ENCODE peak calls at places on chromosome 3, in eight cellular contexts. B, V, Y, C, J, S, Z and W are unnamed samples.

GRCh38 chr3:76646921-76647562 is 392.9 kb upstream of the ROBO2 start:
- DNase-seq in B (no peak), V (no peak), Y (no peak), C (no peak), J (no peak), S (no peak), Z (no peak), W (no peak)

GRCh38 chr3:127542441-127542952 is 48.0 kb downstream of the TPRA1 start:
- DNase-seq in B (no peak), V (peak; percentile 81), Y (no peak), C (no peak), J (no peak), S (no peak), Z (peak; percentile 84), W (no peak)

GRCh38 chr3:39181408-39182335 is 10.7 kb downstream of the XIRP1 start:
- DNase-seq in B (no peak), V (no peak), Y (no peak), C (no peak), J (no peak), S (no peak), Z (no peak), W (no peak)

GRCh38 chr3:111695584-111696213 is 100.6 kb upstream of the ZBED2 start:
- DNase-seq in B (no peak), V (no peak), Y (no peak), C (no peak), J (no peak), S (no peak), Z (no peak), W (no peak)

GRCh38 chr3:14001136-14001535 is 121.3 kb upstream of the WNT7A start:
- DNase-seq in B (no peak), V (no peak), Y (no peak), C (no peak), J (no peak), S (no peak), Z (no peak), W (no peak)

GRCh38 chr3:197858598-197858997 is 67.5 kb downstream of the LRCH3 start:
- DNase-seq in B (no peak), V (no peak), Y (no peak), C (no peak), J (no peak), S (no peak), Z (no peak), W (no peak)

GRCh38 chr3:127658234-127658633 is 14.5 kb upstream of the ABTB1 start:
- DNase-seq in B (no peak), V (no peak), Y (no peak), C (no peak), J (no peak), S (no peak), Z (no peak), W (no peak)

GRCh38 chr3:81823882-81824395 is 62.5 kb upstream of the GBE1 start:
- DNase-seq in B (no peak), V (no peak), Y (peak; percentile 15), C (no peak), J (no peak), S (no peak), Z (no peak), W (no peak)

GRCh38 chr3:58628823-58629562 is 37.6 kb downstream of the FAM3D start:
- DNase-seq in B (peak; percentile 75), V (no peak), Y (no peak), C (peak; percentile 62), J (no peak), S (no peak), Z (no peak), W (no peak)

GRCh38 chr3:107798381-107798780 is 275.6 kb downstream of the BBX start:
- DNase-seq in B (no peak), V (no peak), Y (no peak), C (no peak), J (no peak), S (no peak), Z (no peak), W (no peak)

GRCh38 chr3:24678441-24678865 is 183.8 kb upstream of the THRB start:
- DNase-seq in B (no peak), V (no peak), Y (no peak), C (peak; percentile 40), J (no peak), S (no peak), Z (no peak), W (no peak)

GRCh38 chr3:52507359-52507758 is 12.2 kb downstream of the STAB1 start:
- DNase-seq in B (no peak), V (no peak), Y (no peak), C (no peak), J (no peak), S (no peak), Z (peak; percentile 17), W (no peak)

GRCh38 chr3:190370369-190370768 is 17.6 kb upstream of the CLDN16 start:
- DNase-seq in B (no peak), V (no peak), Y (no peak), C (no peak), J (no peak), S (no peak), Z (no peak), W (no peak)

GRCh38 chr3:186963636-186964035 is 33.3 kb downstream of the ST6GAL1 start:
- DNase-seq in B (no peak), V (no peak), Y (no peak), C (no peak), J (no peak), S (no peak), Z (no peak), W (no peak)

GRCh38 chr3:46845860-46846623 is 17.2 kb downstream of the MYL3 start:
- DNase-seq in B (peak; percentile 68), V (peak; percentile 79), Y (peak; percentile 31), C (peak; percentile 78), J (peak; percentile 94), S (no peak), Z (peak; percentile 95), W (no peak)

GRCh38 chr3:134885877-134886621 is 91.0 kb downstream of the EPHB1 start:
- DNase-seq in B (no peak), V (no peak), Y (peak; percentile 46), C (no peak), J (no peak), S (no peak), Z (no peak), W (no peak)

GRCh38 chr3:42408156-42408555 is 2.3 kb downstream of the LYZL4 start:
- DNase-seq in B (no peak), V (no peak), Y (no peak), C (no peak), J (no peak), S (no peak), Z (no peak), W (no peak)

GRCh38 chr3:42410362-42410761 is at the start of gene LYZL4:
- DNase-seq in B (no peak), V (no peak), Y (no peak), C (no peak), J (no peak), S (no peak), Z (no peak), W (no peak)

GRCh38 chr3:42403737-42404136 is 6.7 kb downstream of the LYZL4 start:
- DNase-seq in B (no peak), V (no peak), Y (no peak), C (no peak), J (no peak), S (no peak), Z (no peak), W (no peak)

GRCh38 chr3:42405857-42406256 is 4.6 kb downstream of the LYZL4 start:
- DNase-seq in B (no peak), V (no peak), Y (no peak), C (no peak), J (no peak), S (no peak), Z (no peak), W (no peak)

DNA sequence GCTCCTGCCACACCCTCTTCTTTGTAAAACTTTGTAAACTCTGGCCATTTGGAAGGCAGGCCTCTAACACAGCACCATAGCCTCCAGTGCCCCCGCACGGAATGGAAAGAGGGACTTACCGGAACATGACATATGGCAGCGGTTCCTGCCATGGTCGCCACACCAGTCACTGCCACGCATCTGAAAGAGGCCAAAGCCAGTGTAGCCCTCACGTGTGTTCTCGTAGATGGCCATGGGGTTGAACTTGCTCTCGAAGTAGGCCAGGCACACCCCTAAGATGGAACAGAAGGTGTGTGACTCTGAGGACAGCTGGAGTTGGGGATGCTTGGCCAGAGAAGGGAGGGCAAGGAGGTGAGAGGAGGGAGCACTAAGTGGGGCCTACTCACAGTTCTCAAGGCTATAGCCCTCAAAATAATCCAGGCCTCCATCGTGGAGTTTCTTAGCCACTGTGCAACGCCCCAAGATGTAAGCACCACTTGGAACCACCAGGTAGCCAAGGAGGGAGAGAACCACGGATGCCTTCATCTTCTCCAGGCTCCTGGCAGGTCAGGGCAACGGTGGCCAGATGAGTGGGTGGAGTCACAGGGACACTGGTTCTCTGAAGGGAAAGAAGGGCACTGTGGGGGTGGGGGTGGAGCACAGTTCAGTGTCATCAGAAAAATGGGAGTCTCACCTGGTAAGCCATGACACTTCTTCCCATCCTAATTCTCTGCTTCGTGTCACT is 3.5 kb downstream of the LYZL4 start:
- DNase-seq in B (no peak), V (no peak), Y (no peak), C (no peak), J (no peak), S (no peak), Z (no peak), W (no peak)
- H3K4me3 ChIP-seq in B (no peak overlapping the region), V (no peak overlapping the region), Y (no peak overlapping the region), C (no peak overlapping the region), J (no peak overlapping the region), S (no peak overlapping the region), Z (no peak overlapping the region), W (no peak overlapping the region)

GRCh38 chr3:195085356-195086130 is 185.4 kb downstream of the XXYLT1 start:
- DNase-seq in B (no peak), V (peak; percentile 17), Y (no peak), C (no peak), J (peak; percentile 35), S (no peak), Z (no peak), W (no peak)
- H3K4me1 ChIP-seq in B (peaks cover 26% of the 10 kb centered on the region), V (peaks cover 17% of the 10 kb centered on the region), Y (no peaks in the 10 kb centered on the region), C (no peaks in the 10 kb centered on the region), J (peaks cover 3% of the 10 kb centered on the region), S (peaks cover 2% of the 10 kb centered on the region), Z (peaks cover 17% of the 10 kb centered on the region), W (no peaks in the 10 kb centered on the region)

DNA sequence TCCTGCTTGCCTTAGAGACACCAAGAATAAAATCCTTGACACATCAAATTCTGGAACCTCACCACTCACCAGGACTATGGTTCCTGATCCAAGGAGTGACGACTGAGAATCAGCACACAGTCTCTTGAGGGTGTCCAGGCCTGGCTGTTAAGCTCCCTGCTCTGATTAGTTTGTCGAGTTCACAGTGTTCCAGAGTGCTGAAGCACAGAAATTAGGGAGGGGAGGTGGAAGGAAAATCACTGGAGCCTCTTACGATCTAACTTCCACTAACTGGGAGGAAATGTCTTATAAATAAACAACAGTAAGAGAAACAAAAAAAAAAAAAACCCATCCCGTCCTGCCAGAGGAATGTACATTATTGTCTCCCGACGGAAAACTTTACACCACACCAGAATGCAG is 330.2 kb downstream of the TIGIT start:
- DNase-seq in B (peak; percentile 70), V (no peak), Y (no peak), C (peak; percentile 73), J (peak; percentile 68), S (no peak), Z (no peak), W (no peak)
- H3K4me3 ChIP-seq in B (peak overlapping the region; percentile 49), V (peak overlapping the region; percentile 12), Y (no peak overlapping the region), C (peak overlapping the region; percentile 34), J (peak overlapping the region; percentile 75), S (peak overlapping the region; percentile 61), Z (no peak overlapping the region), W (no peak overlapping the region)

DNA sequence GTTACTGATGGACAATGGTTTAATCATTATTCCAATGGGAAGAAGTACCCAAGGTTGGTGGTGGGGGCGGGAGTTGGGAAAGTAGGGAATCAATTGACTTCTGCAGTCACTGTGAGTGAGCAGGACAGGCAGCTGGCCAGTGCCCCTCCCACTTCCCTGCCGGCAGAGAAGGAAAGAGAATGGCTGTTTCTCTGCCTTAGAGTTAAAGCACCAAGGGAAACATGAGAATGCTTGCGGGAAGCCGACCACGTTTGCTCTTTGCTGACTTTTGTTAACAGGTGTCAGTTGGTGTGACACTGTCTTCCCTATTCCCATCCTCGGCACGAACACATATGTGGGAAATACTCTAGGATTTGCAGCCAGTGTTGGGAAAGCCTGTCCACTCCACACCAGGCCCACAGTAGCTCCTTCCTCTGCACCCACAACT is 33.5 kb upstream of the MFSD1 start:
- DNase-seq in B (peak; percentile 61), V (peak; percentile 61), Y (no peak), C (peak; percentile 60), J (peak; percentile 91), S (no peak), Z (no peak), W (no peak)
- H3K4me1 ChIP-seq in B (peaks cover 51% of the 10 kb centered on the region), V (peaks cover 23% of the 10 kb centered on the region), Y (peaks cover 13% of the 10 kb centered on the region), C (peaks cover 37% of the 10 kb centered on the region), J (peaks cover 11% of the 10 kb centered on the region), S (peaks cover 3% of the 10 kb centered on the region), Z (peaks cover 34% of the 10 kb centered on the region), W (no peaks in the 10 kb centered on the region)